ENCODE peak calls at places on chromosomes 3 and 15, in four cellular contexts. A is K562, G is HepG2, J is WTC11. C is an unnamed sample.

GRCh38 chr3:79383402-79384012 is 384.3 kb downstream of the ROBO1 start:
- DNase-seq in A (no peak), G (no peak), J (no peak), C (no peak)

GRCh38 chr3:102668247-102668646 is 233.4 kb downstream of the ZPLD1 start:
- DNase-seq in A (no peak), G (no peak), J (no peak), C (no peak)

GRCh38 chr3:72273615-72274014 is 488.7 kb upstream of the PROK2 start:
- DNase-seq in A (no peak), G (no peak), J (peak), C (no peak)

GRCh38 chr3:44729384-44729910 is at the start of gene ZNF501:
- DNase-seq in A (peak), G (peak), J (peak), C (peak)

GRCh38 chr15:85542895-85543331 is 162.5 kb downstream of the AKAP13 start:
- DNase-seq in A (no peak), G (no peak), J (no peak), C (no peak)

GRCh38 chr3:110815008-110815583 is 256.5 kb upstream of the NECTIN3 start:
- DNase-seq in A (no peak), G (no peak), J (no peak), C (peak)

GRCh38 chr15:77921664-77922063 is 155.8 kb downstream of the TBC1D2B start:
- DNase-seq in A (no peak), G (no peak), J (no peak), C (no peak)

GRCh38 chr3:45665101-45665572 is 24.1 kb upstream of the SACM1L start:
- DNase-seq in A (peak), G (peak), J (peak), C (peak)

GRCh38 chr15:58562135-58562534 is 130.3 kb downstream of the LIPC start:
- DNase-seq in A (no peak), G (no peak), J (no peak), C (no peak)

DNA sequence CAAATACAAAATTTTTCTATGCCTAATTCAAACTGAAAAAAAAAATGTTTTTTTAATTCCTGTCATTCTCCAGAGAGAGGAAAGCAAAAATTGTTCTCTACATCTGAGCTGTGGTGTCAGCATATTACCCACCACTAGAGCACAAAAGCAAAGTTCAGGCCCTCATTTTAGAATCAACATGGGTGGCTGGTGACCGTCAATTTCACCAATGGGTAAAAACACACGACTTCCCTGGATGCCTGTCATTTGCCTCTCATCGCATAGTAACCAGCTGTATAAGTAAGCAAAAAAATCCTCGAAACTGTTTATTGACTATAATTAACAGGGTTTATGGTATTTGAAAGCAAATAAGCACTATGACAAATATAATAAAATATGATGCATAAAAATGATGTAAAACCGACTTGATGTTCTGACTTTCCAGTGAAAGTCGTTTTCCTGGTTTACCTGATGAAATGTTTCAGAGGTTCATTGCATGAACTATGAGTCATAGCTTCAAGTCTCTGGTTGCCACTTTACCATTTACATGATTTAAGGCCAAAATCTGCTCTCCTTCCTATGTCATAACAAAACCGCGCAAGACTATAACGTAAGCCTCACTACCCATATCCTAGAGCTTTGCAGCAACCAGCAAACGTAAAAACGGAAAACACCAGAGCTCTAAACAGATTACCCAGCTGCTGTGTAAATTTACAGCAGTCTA is 60.5 kb downstream of the THBS1 start:
- DNase-seq in A (no peak), G (no peak), J (no peak), C (no peak)
- TF ChIP-seq ELF4 in A (no peak), G (no peak), J (no peak), C (no peak)

GRCh38 chr3:86991840-86992430 is 986 bp upstream of the VGLL3 start:
- DNase-seq in A (no peak), G (no peak), J (no peak), C (no peak)
- TF ChIP-seq ELF4 in A (no peak), G (no peak), J (no peak), C (no peak)

GRCh38 chr15:100115066-100115710 is 226.6 kb downstream of the ADAMTS17 start:
- DNase-seq in A (no peak), G (no peak), J (no peak), C (no peak)

GRCh38 chr15:100113351-100114075 is 228.3 kb downstream of the ADAMTS17 start:
- DNase-seq in A (no peak), G (no peak), J (no peak), C (no peak)

GRCh38 chr15:100112636-100113305 is 229.0 kb downstream of the ADAMTS17 start:
- DNase-seq in A (no peak), G (no peak), J (no peak), C (no peak)

GRCh38 chr15:100114526-100114925 is 227.2 kb downstream of the ADAMTS17 start:
- DNase-seq in A (no peak), G (no peak), J (no peak), C (no peak)

GRCh38 chr15:100114100-100114499 is 227.7 kb downstream of the ADAMTS17 start:
- DNase-seq in A (no peak), G (no peak), J (no peak), C (no peak)
- TF ChIP-seq ELF4 in A (no peak), G (no peak), J (no peak), C (no peak)

GRCh38 chr3:21954709-21955108 is 203.7 kb upstream of the ZNF385D start:
- DNase-seq in A (no peak), G (no peak), J (no peak), C (no peak)
- TF ChIP-seq ELF4 in A (no peak), G (no peak), J (no peak), C (no peak)

GRCh38 chr3:127407026-127407939 is 119.4 kb upstream of the PRR20G start:
- DNase-seq in A (no peak), G (no peak), J (no peak), C (no peak)

GRCh38 chr3:127404614-127405598 is 117.1 kb upstream of the PRR20G start:
- DNase-seq in A (no peak), G (no peak), J (no peak), C (no peak)

GRCh38 chr3:127405791-127406190 is 117.9 kb upstream of the PRR20G start:
- DNase-seq in A (no peak), G (no peak), J (no peak), C (no peak)

GRCh38 chr3:127408022-127408683 is 120.3 kb upstream of the PRR20G start:
- DNase-seq in A (no peak), G (no peak), J (no peak), C (no peak)

DNA sequence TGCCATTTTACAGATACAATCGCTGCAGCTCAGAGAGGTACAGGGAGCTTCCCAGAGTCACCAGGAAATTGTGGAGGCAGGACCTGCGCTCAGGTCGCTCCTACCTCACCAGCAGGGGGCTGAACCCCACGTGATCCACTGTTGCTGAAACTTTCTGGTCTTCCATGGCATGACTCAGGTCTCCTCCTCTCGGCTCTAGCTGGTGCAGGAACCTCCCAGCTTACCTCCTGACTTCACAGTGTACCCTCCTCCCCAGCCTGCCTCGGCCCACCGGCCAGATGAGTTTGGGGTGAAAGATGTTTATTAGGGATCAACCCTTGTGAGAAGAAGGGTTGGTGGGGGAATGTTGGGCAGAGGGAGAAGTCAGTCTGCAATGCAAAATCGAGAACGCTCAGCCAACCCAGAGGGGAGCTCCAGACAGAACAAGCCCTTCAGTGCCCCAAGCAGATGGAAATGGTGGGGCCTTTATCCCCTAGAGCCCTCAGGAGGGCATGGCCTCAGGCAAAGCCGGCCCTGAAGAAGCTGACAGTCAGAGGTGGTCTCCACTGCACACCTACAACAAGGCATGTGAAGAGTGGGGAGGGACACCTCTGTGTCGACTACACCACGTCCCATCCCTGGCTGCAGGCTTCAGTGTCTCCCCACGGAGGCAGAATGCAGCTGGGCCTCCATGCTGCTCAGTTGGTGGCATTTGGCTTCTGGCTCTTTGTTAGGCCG is 118.6 kb upstream of the PRR20G start:
- DNase-seq in A (peak), G (peak), J (no peak), C (peak)
- TF ChIP-seq ELF4 in A (no peak), G (no peak), J (no peak), C (no peak)

DNA sequence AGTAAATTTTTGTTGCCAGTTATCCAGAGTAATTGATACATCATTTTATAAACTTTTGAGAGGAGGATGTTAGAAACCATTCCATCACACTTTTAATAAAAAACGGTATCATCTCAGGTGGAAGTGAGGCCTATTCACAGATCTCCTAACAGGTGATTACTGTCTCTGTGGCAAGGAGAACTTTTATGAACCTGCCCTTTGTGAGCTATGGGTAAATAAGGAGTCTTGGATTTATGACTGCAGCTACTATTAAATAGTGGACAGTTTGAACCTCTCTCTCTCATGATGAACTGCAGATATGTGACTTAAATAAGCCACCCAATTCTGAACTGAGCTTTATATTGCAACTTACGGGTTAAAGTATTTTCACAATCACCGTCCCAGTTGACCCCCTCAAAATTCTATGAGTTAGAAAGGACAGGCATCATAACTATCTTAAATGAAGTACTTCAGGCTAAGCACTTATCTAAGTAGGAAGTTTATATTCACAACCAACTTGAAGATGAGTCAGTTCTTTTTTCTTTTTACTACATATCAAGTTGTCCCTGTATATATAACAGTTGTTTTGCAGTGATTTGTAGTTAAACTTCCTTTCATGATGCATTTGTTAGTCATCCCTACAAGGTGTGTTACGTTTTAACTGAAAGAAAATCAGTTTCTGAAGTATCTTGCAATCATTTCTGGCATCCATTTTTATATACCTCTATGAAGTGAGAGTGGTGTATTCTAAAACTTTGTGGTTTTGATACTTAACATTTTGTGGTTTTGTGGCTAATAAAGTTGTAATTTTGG is 45.9 kb downstream of the ZFAND6 start:
- DNase-seq in A (no peak), G (no peak), J (no peak), C (no peak)
- TF ChIP-seq ELF4 in A (no peak), G (no peak), J (no peak), C (no peak)

GRCh38 chr15:93168913-93169312 is 79.9 kb upstream of the RGMA start:
- DNase-seq in A (no peak), G (no peak), J (no peak), C (no peak)

GRCh38 chr15:93170320-93170719 is 81.3 kb upstream of the RGMA start:
- DNase-seq in A (no peak), G (no peak), J (no peak), C (no peak)

GRCh38 chr15:93171476-93171875 is 82.5 kb upstream of the RGMA start:
- DNase-seq in A (no peak), G (no peak), J (no peak), C (no peak)

GRCh38 chr15:93178371-93178770 is 89.4 kb upstream of the RGMA start:
- DNase-seq in A (no peak), G (no peak), J (peak), C (no peak)

DNA sequence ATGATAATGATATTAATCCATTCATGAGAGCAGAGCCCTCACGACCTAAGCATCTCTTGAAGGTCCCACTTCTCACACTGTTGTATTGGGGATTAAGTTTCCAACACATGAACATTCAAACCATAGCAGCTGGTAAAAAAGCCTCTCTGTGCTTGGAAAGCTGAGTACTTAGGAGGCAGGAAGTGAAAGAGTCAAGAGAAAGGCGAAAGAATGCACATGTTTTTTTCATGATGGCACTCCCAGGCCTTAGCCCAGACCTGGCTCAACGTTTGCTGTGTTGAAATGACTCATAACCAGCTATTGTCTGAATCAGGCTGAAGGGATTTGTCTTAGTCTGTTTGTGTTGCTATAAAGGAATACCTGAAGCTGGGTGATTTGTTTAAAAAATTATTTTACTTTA is 84.4 kb upstream of the RGMA start:
- DNase-seq in A (no peak), G (no peak), J (no peak), C (no peak)
- TF ChIP-seq ELF4 in A (no peak), G (no peak), J (no peak), C (no peak)

GRCh38 chr3:137205394-137206060 is 247.7 kb downstream of the IL20RB start:
- DNase-seq in A (no peak), G (peak), J (no peak), C (no peak)
- TF ChIP-seq ELF4 in A (no peak), G (no peak), J (no peak), C (no peak)

GRCh38 chr15:82043726-82044372 is 2.0 kb downstream of the MEX3B start:
- DNase-seq in A (no peak), G (no peak), J (peak), C (no peak)
- TF ChIP-seq ELF4 in A (no peak), G (no peak), J (no peak), C (no peak)

C was measured in HEK293T.